ENCODE peak calls at places on chromosomes 7 and 10, in nine cellular contexts. One of them, this sample, is unnamed.

GRCh38 chr7:149833495-149834130 is 4.6 kb upstream of the ZNF862 start:
- DNase-seq in brain microvascular endothelial cell: no peak
- DNase-seq in effector memory CD4-positive, alpha-beta T cell: no peak
- DNase-seq in psoas muscle: no peak
- DNase-seq in heart right ventricle: no peak
- DNase-seq in cardiac muscle cell: no peak
- DNase-seq in CD8-positive, alpha-beta T cell: no peak
- DNase-seq in RWPE1: no peak
- DNase-seq in AG04450: no peak
- DNase-seq in this sample: no peak

GRCh38 chr7:137940656-137941518 is 61.0 kb downstream of the CREB3L2 start:
- DNase-seq in brain microvascular endothelial cell: peak
- DNase-seq in effector memory CD4-positive, alpha-beta T cell: no peak
- DNase-seq in psoas muscle: no peak
- DNase-seq in heart right ventricle: no peak
- DNase-seq in cardiac muscle cell: peak
- DNase-seq in CD8-positive, alpha-beta T cell: no peak
- DNase-seq in RWPE1: no peak
- DNase-seq in AG04450: no peak
- DNase-seq in this sample: no peak

GRCh38 chr10:10996966-10997620 is 20.6 kb upstream of the CELF2 start:
- DNase-seq in brain microvascular endothelial cell: no peak
- DNase-seq in effector memory CD4-positive, alpha-beta T cell: no peak
- DNase-seq in psoas muscle: no peak
- DNase-seq in heart right ventricle: no peak
- DNase-seq in cardiac muscle cell: no peak
- DNase-seq in CD8-positive, alpha-beta T cell: no peak
- DNase-seq in RWPE1: no peak
- DNase-seq in AG04450: no peak
- DNase-seq in this sample: no peak

GRCh38 chr7:87735360-87735759 is 107.2 kb downstream of the RUNDC3B start:
- DNase-seq in brain microvascular endothelial cell: peak
- DNase-seq in effector memory CD4-positive, alpha-beta T cell: no peak
- DNase-seq in psoas muscle: no peak
- DNase-seq in heart right ventricle: no peak
- DNase-seq in cardiac muscle cell: peak
- DNase-seq in CD8-positive, alpha-beta T cell: no peak
- DNase-seq in RWPE1: peak
- DNase-seq in AG04450: no peak
- DNase-seq in this sample: no peak

GRCh38 chr10:13930123-13930522 is 343.4 kb downstream of the PRPF18 start:
- DNase-seq in brain microvascular endothelial cell: no peak
- DNase-seq in effector memory CD4-positive, alpha-beta T cell: peak
- DNase-seq in psoas muscle: no peak
- DNase-seq in heart right ventricle: no peak
- DNase-seq in cardiac muscle cell: no peak
- DNase-seq in CD8-positive, alpha-beta T cell: no peak
- DNase-seq in RWPE1: no peak
- DNase-seq in AG04450: no peak
- DNase-seq in this sample: no peak

GRCh38 chr10:86188326-86188725 is 178.3 kb downstream of the GRID1 start:
- DNase-seq in brain microvascular endothelial cell: no peak
- DNase-seq in effector memory CD4-positive, alpha-beta T cell: no peak
- DNase-seq in psoas muscle: no peak
- DNase-seq in heart right ventricle: no peak
- DNase-seq in cardiac muscle cell: no peak
- DNase-seq in CD8-positive, alpha-beta T cell: no peak
- DNase-seq in RWPE1: no peak
- DNase-seq in AG04450: no peak
- DNase-seq in this sample: no peak

GRCh38 chr7:151632750-151633515 is 113.2 kb upstream of the RHEB start:
- DNase-seq in brain microvascular endothelial cell: peak
- DNase-seq in effector memory CD4-positive, alpha-beta T cell: peak
- DNase-seq in psoas muscle: peak
- DNase-seq in heart right ventricle: peak
- DNase-seq in cardiac muscle cell: peak
- DNase-seq in CD8-positive, alpha-beta T cell: peak
- DNase-seq in RWPE1: no peak
- DNase-seq in AG04450: no peak
- DNase-seq in this sample: peak

GRCh38 chr7:83882551-83882950 is 233.6 kb upstream of the SEMA3E start:
- DNase-seq in brain microvascular endothelial cell: no peak
- DNase-seq in effector memory CD4-positive, alpha-beta T cell: no peak
- DNase-seq in psoas muscle: no peak
- DNase-seq in heart right ventricle: no peak
- DNase-seq in cardiac muscle cell: no peak
- DNase-seq in CD8-positive, alpha-beta T cell: no peak
- DNase-seq in RWPE1: no peak
- DNase-seq in AG04450: no peak
- DNase-seq in this sample: no peak

DNA sequence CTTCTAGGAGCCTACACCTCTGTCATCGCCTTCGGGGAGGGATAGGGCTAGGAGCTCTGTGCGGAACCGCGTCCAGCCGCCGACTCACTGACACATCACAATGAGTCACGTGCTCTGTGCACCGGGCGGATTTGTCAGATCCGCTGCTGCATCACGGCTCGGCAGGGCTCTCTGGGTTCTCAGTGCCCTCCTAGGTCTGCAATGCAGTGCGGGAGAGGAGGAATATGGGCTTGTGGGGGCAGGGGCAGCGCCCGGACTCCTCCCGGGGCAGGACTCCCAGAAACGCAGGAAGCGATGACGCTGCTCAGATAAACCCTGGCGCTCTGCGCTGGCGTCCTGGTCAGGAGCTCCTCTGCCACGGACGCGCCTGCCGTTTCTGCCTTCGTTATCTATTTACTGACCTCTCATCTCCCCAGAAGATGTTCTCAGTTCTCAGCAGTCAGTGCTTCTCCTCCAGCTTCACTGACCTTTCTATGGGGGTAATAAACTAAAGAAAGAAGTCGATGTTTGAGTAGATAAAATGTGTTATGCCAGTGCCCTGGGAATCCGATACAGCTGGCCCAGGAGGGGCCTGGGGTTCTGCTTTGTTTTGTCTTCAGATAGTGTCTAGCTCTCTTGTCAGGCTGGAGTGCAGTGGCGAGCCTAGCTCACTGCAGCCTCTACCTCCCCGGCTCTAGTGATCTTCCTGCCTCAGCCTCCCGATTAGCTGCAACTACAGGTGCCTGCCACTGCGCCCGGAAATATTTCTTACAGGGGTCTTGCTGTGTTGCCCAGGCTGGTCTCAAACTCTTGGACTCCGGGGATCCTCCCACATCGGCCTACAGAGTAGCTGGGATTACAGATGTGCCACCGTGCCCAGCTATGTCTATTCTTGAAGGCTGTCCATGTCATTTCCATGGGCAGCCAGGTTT is 22.8 kb upstream of the ITGB1 start:
- DNase-seq in brain microvascular endothelial cell: peak
- DNase-seq in effector memory CD4-positive, alpha-beta T cell: peak
- DNase-seq in psoas muscle: peak
- DNase-seq in heart right ventricle: peak
- DNase-seq in cardiac muscle cell: peak
- DNase-seq in CD8-positive, alpha-beta T cell: peak
- DNase-seq in RWPE1: peak
- DNase-seq in AG04450: peak
- DNase-seq in this sample: peak
- H3K27ac ChIP-seq in brain microvascular endothelial cell: peak
- H3K27ac ChIP-seq in effector memory CD4-positive, alpha-beta T cell: peak
- H3K27ac ChIP-seq in psoas muscle: peak
- H3K27ac ChIP-seq in heart right ventricle: peak
- H3K27ac ChIP-seq in cardiac muscle cell: peak
- H3K27ac ChIP-seq in CD8-positive, alpha-beta T cell: peak
- H3K27ac ChIP-seq in RWPE1: peak
- H3K27ac ChIP-seq in AG04450: peak
- H3K27ac ChIP-seq in this sample: peak

GRCh38 chr7:99369767-99370353 is 4.7 kb upstream of the ARPC1B start:
- DNase-seq in brain microvascular endothelial cell: no peak
- DNase-seq in effector memory CD4-positive, alpha-beta T cell: no peak
- DNase-seq in psoas muscle: peak
- DNase-seq in heart right ventricle: no peak
- DNase-seq in cardiac muscle cell: peak
- DNase-seq in CD8-positive, alpha-beta T cell: no peak
- DNase-seq in RWPE1: no peak
- DNase-seq in AG04450: no peak
- DNase-seq in this sample: no peak

GRCh38 chr7:99373086-99374066 is 1.2 kb upstream of the ARPC1B start:
- DNase-seq in brain microvascular endothelial cell: no peak
- DNase-seq in effector memory CD4-positive, alpha-beta T cell: no peak
- DNase-seq in psoas muscle: peak
- DNase-seq in heart right ventricle: peak
- DNase-seq in cardiac muscle cell: no peak
- DNase-seq in CD8-positive, alpha-beta T cell: no peak
- DNase-seq in RWPE1: no peak
- DNase-seq in AG04450: no peak
- DNase-seq in this sample: no peak

GRCh38 chr7:99371376-99371920 is 3.1 kb upstream of the ARPC1B start:
- DNase-seq in brain microvascular endothelial cell: no peak
- DNase-seq in effector memory CD4-positive, alpha-beta T cell: no peak
- DNase-seq in psoas muscle: peak
- DNase-seq in heart right ventricle: no peak
- DNase-seq in cardiac muscle cell: no peak
- DNase-seq in CD8-positive, alpha-beta T cell: no peak
- DNase-seq in RWPE1: no peak
- DNase-seq in AG04450: no peak
- DNase-seq in this sample: no peak

GRCh38 chr7:99374121-99375064 is at the start of gene ARPC1B:
- DNase-seq in brain microvascular endothelial cell: peak
- DNase-seq in effector memory CD4-positive, alpha-beta T cell: peak
- DNase-seq in psoas muscle: peak
- DNase-seq in heart right ventricle: peak
- DNase-seq in cardiac muscle cell: peak
- DNase-seq in CD8-positive, alpha-beta T cell: peak
- DNase-seq in RWPE1: peak
- DNase-seq in AG04450: no peak
- DNase-seq in this sample: peak

DNA sequence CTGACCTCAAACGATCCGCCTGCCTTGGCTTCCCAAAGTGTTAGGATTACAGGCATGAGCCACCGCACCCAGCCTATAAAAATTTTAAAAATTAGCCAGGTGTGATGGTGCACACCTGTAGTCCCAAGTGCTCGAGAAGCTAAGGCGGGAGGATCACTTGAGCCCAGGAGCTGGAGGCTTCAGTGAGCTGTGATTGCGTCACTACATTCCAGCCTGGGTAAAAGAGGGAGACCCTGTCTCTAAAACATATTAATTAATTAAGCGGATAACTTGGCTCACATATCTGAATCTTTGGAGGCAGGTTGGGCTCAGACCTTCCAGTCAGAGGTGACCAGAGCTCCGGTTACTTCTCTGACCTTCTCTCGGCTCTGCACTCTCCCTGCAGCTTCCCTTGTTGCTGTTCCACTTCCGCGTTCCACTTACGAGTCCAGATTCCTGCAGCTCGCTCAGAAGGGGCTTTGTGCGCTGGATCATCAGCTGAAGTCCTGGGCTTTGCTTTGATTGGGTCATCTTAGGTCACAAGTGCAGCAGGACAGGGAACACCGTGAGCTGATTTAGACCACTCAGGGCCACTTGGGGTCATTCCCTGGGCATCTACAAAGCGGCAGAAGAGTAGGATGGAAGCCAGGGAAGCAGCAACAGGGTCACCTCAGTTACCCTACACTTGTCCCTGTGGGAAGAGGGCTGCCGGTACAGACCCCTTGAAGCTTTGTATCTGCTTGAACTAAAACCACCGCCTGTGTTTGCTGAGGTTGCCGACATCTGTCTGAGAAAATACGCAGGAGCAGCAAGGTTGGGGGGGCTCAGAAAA is 2.0 kb upstream of the ARPC1B start:
- DNase-seq in brain microvascular endothelial cell: peak
- DNase-seq in effector memory CD4-positive, alpha-beta T cell: no peak
- DNase-seq in psoas muscle: no peak
- DNase-seq in heart right ventricle: no peak
- DNase-seq in cardiac muscle cell: peak
- DNase-seq in CD8-positive, alpha-beta T cell: peak
- DNase-seq in RWPE1: no peak
- DNase-seq in AG04450: no peak
- DNase-seq in this sample: peak
- H3K27ac ChIP-seq in brain microvascular endothelial cell: no peak
- H3K27ac ChIP-seq in effector memory CD4-positive, alpha-beta T cell: no peak
- H3K27ac ChIP-seq in psoas muscle: no peak
- H3K27ac ChIP-seq in heart right ventricle: peak
- H3K27ac ChIP-seq in cardiac muscle cell: peak
- H3K27ac ChIP-seq in CD8-positive, alpha-beta T cell: peak
- H3K27ac ChIP-seq in RWPE1: peak
- H3K27ac ChIP-seq in AG04450: peak
- H3K27ac ChIP-seq in this sample: peak

DNA sequence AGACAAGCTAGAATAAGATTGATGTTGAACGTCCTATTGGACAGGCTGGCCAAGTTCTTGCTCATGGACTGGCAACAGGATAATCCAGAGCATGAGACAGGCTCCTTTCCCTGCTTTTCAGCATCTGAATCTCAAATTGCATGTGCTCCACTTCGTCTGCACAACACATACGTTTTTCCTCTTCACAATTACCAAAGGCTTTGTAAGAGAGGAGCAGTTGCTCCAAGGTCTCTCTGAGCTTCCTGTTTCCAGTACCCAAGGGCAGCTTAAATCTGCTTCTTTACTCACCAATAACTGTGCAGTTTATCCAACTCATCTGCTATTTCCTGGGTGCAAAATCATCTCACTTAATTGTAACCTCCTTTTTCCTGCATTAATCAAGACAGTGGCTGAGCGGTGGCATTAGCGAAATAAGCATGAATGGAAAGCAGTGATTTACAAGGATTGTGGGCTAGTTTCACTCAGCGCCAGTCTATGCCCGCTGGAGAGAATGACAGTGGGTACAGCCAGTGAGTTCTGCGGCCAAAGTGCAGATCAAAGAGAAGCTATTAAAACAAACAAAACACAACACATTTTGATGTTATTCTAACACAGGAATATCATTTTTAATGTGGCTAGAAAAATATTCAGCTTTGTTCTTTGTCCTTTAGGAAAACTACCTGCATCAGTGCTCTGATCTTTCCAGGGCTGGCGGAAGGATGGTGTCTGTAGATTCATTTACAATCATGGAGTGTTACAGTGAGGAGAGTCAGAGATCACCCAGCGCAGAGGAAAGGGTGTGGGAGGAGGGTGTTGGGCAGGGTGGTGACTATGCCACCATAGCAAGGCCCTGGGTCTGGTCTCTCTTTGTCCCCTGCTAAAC is 79.8 kb downstream of the CHN2 start:
- DNase-seq in brain microvascular endothelial cell: no peak
- DNase-seq in effector memory CD4-positive, alpha-beta T cell: no peak
- DNase-seq in psoas muscle: no peak
- DNase-seq in heart right ventricle: no peak
- DNase-seq in cardiac muscle cell: peak
- DNase-seq in CD8-positive, alpha-beta T cell: no peak
- DNase-seq in RWPE1: no peak
- DNase-seq in AG04450: no peak
- DNase-seq in this sample: no peak
- H3K27ac ChIP-seq in brain microvascular endothelial cell: no peak
- H3K27ac ChIP-seq in effector memory CD4-positive, alpha-beta T cell: no peak
- H3K27ac ChIP-seq in psoas muscle: no peak
- H3K27ac ChIP-seq in heart right ventricle: no peak
- H3K27ac ChIP-seq in cardiac muscle cell: no peak
- H3K27ac ChIP-seq in CD8-positive, alpha-beta T cell: no peak
- H3K27ac ChIP-seq in RWPE1: no peak
- H3K27ac ChIP-seq in AG04450: no peak
- H3K27ac ChIP-seq in this sample: no peak

DNA sequence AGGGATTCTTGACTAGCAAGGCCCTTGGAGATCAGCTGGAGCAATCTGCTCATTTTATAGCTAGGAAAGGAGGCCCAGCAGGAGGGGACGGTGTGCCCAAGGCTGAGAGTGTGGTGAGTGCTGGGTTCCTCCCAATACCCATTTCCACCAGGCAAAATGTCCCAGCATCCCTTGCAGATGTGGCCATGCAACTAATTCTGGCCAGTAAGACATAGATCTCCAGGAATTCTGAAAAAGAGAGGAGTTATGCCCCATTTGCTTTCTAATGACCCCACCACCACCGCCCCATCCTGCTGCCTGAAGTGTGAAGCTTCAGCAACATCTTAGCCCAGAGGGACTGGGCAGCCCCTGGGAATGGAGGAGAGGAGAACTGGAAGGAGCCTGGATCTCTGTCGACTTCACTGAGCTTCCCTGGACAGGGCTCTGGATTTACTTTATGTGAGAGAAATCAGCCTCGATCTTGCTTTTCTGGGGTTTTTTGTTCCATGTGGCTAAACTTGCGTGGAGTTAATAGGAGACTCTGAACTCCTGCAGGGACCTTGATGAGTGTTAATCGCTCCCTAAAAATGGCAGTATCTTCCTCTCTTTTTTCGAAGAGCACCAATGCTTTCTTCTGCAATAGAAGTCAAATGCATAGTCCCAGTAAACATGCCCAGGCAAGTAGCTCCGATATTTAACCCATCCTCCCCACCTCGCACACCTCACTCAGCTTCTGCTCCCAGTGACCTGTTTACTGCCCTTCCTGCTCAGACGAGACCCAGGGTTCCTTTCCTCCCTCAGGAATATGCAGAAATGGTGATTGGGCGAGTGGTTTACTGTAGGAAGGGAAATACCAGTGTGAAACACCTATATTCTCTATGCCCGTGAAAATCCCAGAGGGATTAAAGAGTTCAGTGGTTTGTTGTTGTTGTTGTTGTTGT is 127.5 kb upstream of the GPR26 start:
- DNase-seq in brain microvascular endothelial cell: no peak
- DNase-seq in effector memory CD4-positive, alpha-beta T cell: no peak
- DNase-seq in psoas muscle: no peak
- DNase-seq in heart right ventricle: no peak
- DNase-seq in cardiac muscle cell: no peak
- DNase-seq in CD8-positive, alpha-beta T cell: no peak
- DNase-seq in RWPE1: no peak
- DNase-seq in AG04450: no peak
- DNase-seq in this sample: no peak
- H3K27ac ChIP-seq in brain microvascular endothelial cell: no peak
- H3K27ac ChIP-seq in effector memory CD4-positive, alpha-beta T cell: no peak
- H3K27ac ChIP-seq in psoas muscle: no peak
- H3K27ac ChIP-seq in heart right ventricle: no peak
- H3K27ac ChIP-seq in cardiac muscle cell: no peak
- H3K27ac ChIP-seq in CD8-positive, alpha-beta T cell: no peak
- H3K27ac ChIP-seq in RWPE1: no peak
- H3K27ac ChIP-seq in AG04450: no peak
- H3K27ac ChIP-seq in this sample: no peak

This sample was measured in lung.